ENCODE peak calls at places on chromosomes 1 and 21, in four cellular contexts. U is HFFc6, Q is brain microvascular endothelial cell, H is AG08396. X is an unnamed sample.

GRCh38 chr1:41481109-41481775 is 3.2 kb downstream of the EDN2 start:
- DNase-seq in U (no peak), H (no peak), Q (no peak), X (no peak)

GRCh38 chr1:229093258-229093540 is 177.7 kb upstream of the RAB4A start:
- DNase-seq in H (no peak), U (no peak), Q (no peak), X (no peak)

GRCh38 chr1:159835366-159835765 is 8.7 kb downstream of the SLAMF8 start:
- DNase-seq in U (no peak), H (no peak), Q (no peak), X (no peak)

GRCh38 chr1:22503721-22504410 is 52.2 kb downstream of the ZBTB40 start:
- DNase-seq in H (peak), U (peak), Q (no peak), X (no peak)

GRCh38 chr21:30014883-30015282 is 75.1 kb upstream of the GRIK1 start:
- DNase-seq in H (no peak), U (no peak), Q (no peak), X (no peak)

GRCh38 chr1:48530727-48531351 is 58.8 kb upstream of the SPATA6 start:
- DNase-seq in H (peak), Q (peak), U (no peak), X (no peak)

GRCh38 chr1:173433927-173434326 is 43.2 kb upstream of the PRDX6 start:
- DNase-seq in U (no peak), Q (no peak), H (no peak), X (no peak)

GRCh38 chr1:42165511-42166210 is 1.1 kb upstream of the GUCA2A start:
- DNase-seq in U (peak), Q (peak), H (no peak), X (no peak)

GRCh38 chr1:153796786-153797659 is 21.8 kb downstream of the SLC27A3 start:
- DNase-seq in H (peak), U (peak), Q (peak), X (peak)

GRCh38 chr1:87111659-87112339 is 197.4 kb downstream of the HS2ST1 start:
- DNase-seq in U (no peak), H (no peak), Q (no peak), X (no peak)

GRCh38 chr1:166479052-166479631 is 312.3 kb upstream of the FAM78B start:
- DNase-seq in Q (peak), U (peak), H (no peak), X (peak)

GRCh38 chr21:37797403-37797802 is 118.9 kb downstream of the KCNJ6 start:
- DNase-seq in Q (no peak), H (no peak), U (no peak), X (no peak)

GRCh38 chr1:76023669-76024407 is 50.7 kb upstream of the ST6GALNAC3 start:
- DNase-seq in Q (peak), H (no peak), U (peak), X (no peak)

GRCh38 chr1:240093120-240093961 is 1.7 kb downstream of the FMN2 start:
- DNase-seq in Q (peak), H (peak), U (no peak), X (no peak)

GRCh38 chr1:227343727-227344551 is 25.6 kb upstream of the CDC42BPA start:
- DNase-seq in Q (peak), U (peak), H (peak), X (no peak)

GRCh38 chr1:30764939-30765582 is 7.5 kb upstream of the LAPTM5 start:
- DNase-seq in H (no peak), Q (no peak), U (no peak), X (no peak)

X was measured in activated T-cell treated with anti-CD3 and anti-CD28 coated beads, Interleukin-2, amount 50 U/mL, for 4 hours.